ENCODE peak calls at places on chromosomes 6 and 20, in seven cellular contexts. R is BE2C, O is fibroblast of mammary gland, B is cardiac muscle cell, L is ascending aorta, E is heart left ventricle, I is colonic mucosa. T is an unnamed sample.

GRCh38 chr6:162736933-162737332 is 9.2 kb downstream of the PACRG start:
- DNase-seq in R (no peak), O (no peak), B (no peak), L (no peak), E (no peak), I (no peak), T (no peak)

GRCh38 chr6:123210645-123211044 is 214.6 kb downstream of the CLVS2 start:
- DNase-seq in R (no peak), O (no peak), B (no peak), L (no peak), E (no peak), I (no peak), T (no peak)

GRCh38 chr6:105402090-105402980 is 547 bp downstream of the PREP start:
- DNase-seq in R (no peak), O (peak; percentile 53), B (no peak), L (no peak), E (no peak), I (peak; percentile 59), T (peak; percentile 29)

GRCh38 chr6:7050911-7051779 is 56.6 kb upstream of the RREB1 start:
- DNase-seq in R (peak; percentile 24), O (peak; percentile 90), B (peak; percentile 52), L (no peak), E (peak; percentile 79), I (peak; percentile 87), T (peak; percentile 87)

GRCh38 chr20:54140067-54140466 is 33.7 kb downstream of the CYP24A1 start:
- DNase-seq in R (no peak), O (no peak), B (no peak), L (no peak), E (no peak), I (no peak), T (no peak)

GRCh38 chr6:29419516-29419915 is 4.8 kb downstream of the OR12D1 start:
- DNase-seq in R (no peak), O (no peak), B (no peak), L (no peak), E (no peak), I (no peak), T (no peak)

GRCh38 chr20:44069203-44069931 is 117.6 kb downstream of the JPH2 start:
- DNase-seq in R (no peak), O (no peak), B (no peak), L (no peak), E (no peak), I (no peak), T (peak; percentile 59)

GRCh38 chr6:152575621-152576150 is 61.5 kb downstream of the SYNE1 start:
- DNase-seq in R (no peak), O (peak; percentile 79), B (no peak), L (no peak), E (no peak), I (no peak), T (no peak)

GRCh38 chr6:7087066-7087465 is 20.7 kb upstream of the RREB1 start:
- DNase-seq in R (no peak), O (peak; percentile 36), B (no peak), L (no peak), E (no peak), I (no peak), T (no peak)

GRCh38 chr6:122947355-122947754 is 48.7 kb upstream of the CLVS2 start:
- DNase-seq in R (no peak), O (peak; percentile 26), B (peak; percentile 58), L (no peak), E (no peak), I (no peak), T (no peak)

GRCh38 chr6:128111096-128111495 is 210.2 kb upstream of the THEMIS start:
- DNase-seq in R (no peak), O (peak; percentile 11), B (no peak), L (no peak), E (no peak), I (no peak), T (no peak)

GRCh38 chr20:57524511-57525176 is at the start of gene CTCFL:
- DNase-seq in R (no peak), O (no peak), B (no peak), L (no peak), E (no peak), I (no peak), T (no peak)

GRCh38 chr20:58004900-58005299 is 223.6 kb downstream of the ANKRD60 start:
- DNase-seq in R (no peak), O (no peak), B (no peak), L (no peak), E (no peak), I (no peak), T (no peak)

GRCh38 chr6:143059616-143060353 is 904 bp upstream of the AIG1 start:
- DNase-seq in R (no peak), O (peak; percentile 71), B (no peak), L (no peak), E (no peak), I (peak; percentile 21), T (peak; percentile 22)

GRCh38 chr6:83708970-83709747 is at the start of gene SNAP91:
- DNase-seq in R (peak; percentile 92), O (no peak), B (peak; percentile 92), L (no peak), E (peak; percentile 62), I (no peak), T (no peak)

GRCh38 chr20:10178727-10179313 is 39.8 kb upstream of the SNAP25 start:
- DNase-seq in R (no peak), O (no peak), B (no peak), L (no peak), E (no peak), I (no peak), T (no peak)

GRCh38 chr6:142700032-142700431 is 244.9 kb downstream of the HIVEP2 start:
- DNase-seq in R (no peak), O (no peak), B (no peak), L (no peak), E (no peak), I (no peak), T (no peak)

GRCh38 chr20:44601801-44602204 is 19.4 kb downstream of the PKIG start:
- DNase-seq in R (no peak), O (peak; percentile 84), B (no peak), L (no peak), E (peak; percentile 81), I (no peak), T (peak; percentile 51)

GRCh38 chr20:1711826-1712601 is 54.4 kb upstream of the SIRPG start:
- DNase-seq in R (peak; percentile 62), O (no peak), B (no peak), L (no peak), E (no peak), I (no peak), T (no peak)

GRCh38 chr20:5504061-5504739 is 187.4 kb upstream of the PROKR2 start:
- DNase-seq in R (peak; percentile 77), O (peak; percentile 70), B (no peak), L (no peak), E (peak; percentile 86), I (peak; percentile 76), T (peak; percentile 56)

GRCh38 chr6:14721103-14721758 is 524.6 kb upstream of the JARID2 start:
- DNase-seq in R (no peak), O (no peak), B (peak; percentile 64), L (no peak), E (no peak), I (peak; percentile 44), T (no peak)

GRCh38 chr20:875115-875514 is 41.0 kb downstream of the ANGPT4 start:
- DNase-seq in R (no peak), O (no peak), B (no peak), L (no peak), E (no peak), I (no peak), T (no peak)

GRCh38 chr20:63628246-63628975 is 1.5 kb upstream of the GMEB2 start:
- DNase-seq in R (peak; percentile 83), O (peak; percentile 83), B (no peak), L (no peak), E (peak; percentile 77), I (peak; percentile 80), T (peak; percentile 76)

GRCh38 chr6:97113170-97113569 is 169.8 kb downstream of the MMS22L start:
- DNase-seq in R (no peak), O (no peak), B (no peak), L (no peak), E (no peak), I (no peak), T (no peak)

GRCh38 chr20:38269715-38270114 is 9.2 kb upstream of the KIAA1755 start:
- DNase-seq in R (no peak), O (no peak), B (no peak), L (no peak), E (no peak), I (no peak), T (no peak)

GRCh38 chr6:167115054-167115453 is 7.8 kb upstream of the CCR6 start:
- DNase-seq in R (peak; percentile 21), O (no peak), B (no peak), L (no peak), E (no peak), I (no peak), T (no peak)

GRCh38 chr20:36676701-36677421 is 30.9 kb upstream of the SLA2 start:
- DNase-seq in R (peak; percentile 88), O (no peak), B (peak; percentile 93), L (no peak), E (no peak), I (no peak), T (no peak)
- TF ChIP-seq CTCF in R (no peak), O (no peak), B (no peak), L (no peak), E (no peak), I (no peak), T (no peak)

GRCh38 chr6:56688521-56688920 is 45.8 kb upstream of the DST start:
- DNase-seq in R (no peak), O (peak; percentile 24), B (no peak), L (no peak), E (no peak), I (no peak), T (no peak)
- H3K4me3 ChIP-seq in R (no peak overlapping the region), O (no peak overlapping the region), B (no peak overlapping the region), L (peak overlapping the region; percentile 0), E (peak overlapping the region; percentile 54), I (peak overlapping the region; percentile 4), T (no peak overlapping the region)

DNA sequence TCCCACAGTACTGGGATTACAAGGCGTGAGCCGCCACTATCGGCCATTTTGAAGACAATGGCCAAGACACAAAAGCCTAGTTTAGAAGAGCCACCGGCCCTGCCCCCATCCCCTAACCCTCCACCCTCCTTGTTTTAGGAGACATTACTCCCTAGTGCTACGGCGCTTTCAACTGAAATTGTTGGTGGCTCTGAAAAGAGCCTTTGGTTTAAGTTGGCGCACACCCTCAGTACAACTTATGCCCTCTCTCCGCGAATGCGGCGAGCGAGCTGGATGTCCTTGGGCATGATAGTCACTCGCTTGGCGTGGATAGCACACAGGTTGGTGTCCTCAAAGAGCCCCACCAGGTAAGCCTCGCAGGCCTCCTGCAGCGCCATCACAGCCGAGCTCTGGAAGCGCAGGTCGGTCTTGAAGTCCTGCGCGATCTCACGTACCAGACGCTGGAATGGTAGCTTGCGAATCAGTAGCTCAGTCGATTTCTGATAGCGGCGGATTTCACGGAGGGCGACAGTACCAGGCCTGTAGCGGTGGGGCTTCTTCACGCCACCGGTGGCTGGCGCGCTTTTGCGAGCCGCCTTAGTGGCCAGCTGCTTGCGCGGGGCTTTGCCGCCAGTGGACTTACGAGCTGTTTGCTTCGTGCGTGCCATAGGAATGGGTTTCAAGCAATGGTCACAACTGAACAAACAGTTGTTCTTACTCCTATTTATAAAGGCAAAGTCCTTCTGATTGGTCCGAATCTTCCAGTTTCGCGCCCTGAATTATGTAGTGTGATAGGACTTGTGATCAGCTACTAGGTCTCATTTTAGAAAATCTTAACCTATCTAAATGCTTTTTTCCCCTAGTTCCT is 114.8 kb upstream of the BTN3A2 start:
- DNase-seq in R (peak; percentile 72), O (no peak), B (peak; percentile 73), L (no peak), E (peak; percentile 75), I (peak; percentile 78), T (peak; percentile 84)
- TF ChIP-seq CTCF in R (peak; percentile 40), O (no peak), B (peak; percentile 41), L (no peak), E (no peak), I (peak; percentile 36), T (peak; percentile 33)

GRCh38 chr6:52164319-52165094 is 21.7 kb upstream of the IL17A start:
- DNase-seq in R (no peak), O (no peak), B (no peak), L (no peak), E (no peak), I (no peak), T (no peak)
- H3K4me3 ChIP-seq in R (no peak overlapping the region), O (no peak overlapping the region), B (no peak overlapping the region), L (no peak overlapping the region), E (no peak overlapping the region), I (no peak overlapping the region), T (no peak overlapping the region)